ENCODE peak calls at places on chromosomes 1 and 21, in four cellular contexts. Y is adrenal gland, V is bronchial epithelial cell, M is dorsolateral prefrontal cortex. S is an unnamed sample.
A peak's percentile ranks its signal among the peaks of the same experiment; 100 is the strongest.

GRCh38 chr1:242523968-242524570 is 428 bp downstream of the PLD5 start:
- DNase-seq in M (peak; percentile 61), Y (no peak), V (peak; percentile 12), S (peak; percentile 7)

GRCh38 chr1:11352058-11352715 is 79.2 kb downstream of the UBIAD1 start:
- DNase-seq in V (no peak), M (no peak), Y (no peak), S (no peak)

GRCh38 chr1:12616709-12617373 is 1.2 kb downstream of the DHRS3 start:
- DNase-seq in Y (peak; percentile 62), V (no peak), M (no peak), S (no peak)

GRCh38 chr21:41120997-41121396 is 47.0 kb upstream of the BACE2 start:
- DNase-seq in Y (no peak), M (no peak), V (no peak), S (no peak)

GRCh38 chr1:37718901-37719571 is 26.7 kb downstream of the CDCA8 start:
- DNase-seq in Y (no peak), M (no peak), V (peak; percentile 80), S (no peak)

GRCh38 chr1:167404161-167404888 is 114.0 kb downstream of the CD247 start:
- DNase-seq in Y (no peak), V (no peak), M (no peak), S (no peak)

GRCh38 chr1:53535846-53536245 is 76.6 kb downstream of the DMRTB1 start:
- DNase-seq in M (no peak), V (no peak), Y (no peak), S (no peak)

GRCh38 chr1:100178092-100178491 is at the start of gene LRRC39:
- DNase-seq in M (no peak), V (no peak), Y (no peak), S (peak; percentile 46)

GRCh38 chr1:217315346-217315745 is 315.5 kb downstream of the GPATCH2 start:
- DNase-seq in Y (no peak), V (peak; percentile 49), M (no peak), S (peak; percentile 58)

GRCh38 chr1:100995196-100995983 is 30.2 kb downstream of the DPH5 start:
- DNase-seq in Y (no peak), V (no peak), M (no peak), S (no peak)

GRCh38 chr21:40925481-40925880 is 78.5 kb upstream of the DSCAM start:
- DNase-seq in Y (no peak), M (no peak), V (no peak), S (no peak)

GRCh38 chr1:243924588-243925349 is 74.7 kb upstream of the AKT3 start:
- DNase-seq in M (no peak), Y (no peak), V (no peak), S (no peak)

GRCh38 chr1:92066321-92066720 is 8.9 kb downstream of the SETSIP start:
- DNase-seq in M (no peak), V (no peak), Y (no peak), S (no peak)

GRCh38 chr1:92070892-92071291 is 4.3 kb downstream of the SETSIP start:
- DNase-seq in V (no peak), M (no peak), Y (no peak), S (no peak)

DNA sequence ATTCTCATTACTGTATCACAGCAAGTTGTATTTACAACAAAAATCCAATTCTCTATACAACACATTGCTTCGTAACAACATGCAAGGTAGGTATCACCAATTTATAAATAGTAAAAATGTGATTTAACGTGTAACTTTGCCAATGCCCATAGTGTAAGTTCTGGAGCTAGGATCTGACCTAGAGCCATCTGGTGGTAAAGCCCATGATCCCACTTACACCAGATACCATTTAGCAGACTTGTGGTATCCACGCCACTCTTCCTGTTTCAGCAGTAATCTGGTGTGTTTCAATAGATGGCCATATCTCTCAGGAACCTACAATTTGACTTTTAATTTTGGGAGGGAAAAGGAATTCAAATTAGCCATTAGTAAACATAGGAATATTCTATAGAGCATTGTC is 10.2 kb downstream of the SETSIP start:
- DNase-seq in Y (no peak), M (no peak), V (no peak), S (no peak)
- TF ChIP-seq CTCF in Y (no peak), M (no peak), V (no peak), S (no peak)

DNA sequence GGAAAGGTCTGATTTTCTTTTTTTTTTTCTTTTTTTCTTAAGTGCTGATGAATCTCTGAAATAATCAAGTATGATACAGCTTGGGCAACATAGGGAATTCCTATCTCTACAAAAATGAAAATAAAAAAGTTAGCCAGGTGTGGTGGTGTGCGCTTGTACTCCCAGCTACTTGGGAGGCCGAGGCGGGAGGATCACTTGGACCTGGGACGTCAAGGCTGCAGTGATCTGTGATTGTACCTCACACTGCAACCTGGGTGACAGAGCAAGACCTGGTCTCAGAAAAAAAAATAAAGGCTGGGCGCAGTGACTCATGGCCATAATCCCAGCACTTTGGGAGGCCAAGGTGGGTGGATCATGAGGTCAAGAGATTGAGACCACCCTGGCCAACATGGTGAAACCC is 6.0 kb downstream of the TRAPPC10 start:
- DNase-seq in M (no peak), Y (no peak), V (no peak), S (no peak)
- H3K4me3 ChIP-seq in M (no peak overlapping the region), Y (no peak overlapping the region), V (no peak overlapping the region), S (no peak overlapping the region)

DNA sequence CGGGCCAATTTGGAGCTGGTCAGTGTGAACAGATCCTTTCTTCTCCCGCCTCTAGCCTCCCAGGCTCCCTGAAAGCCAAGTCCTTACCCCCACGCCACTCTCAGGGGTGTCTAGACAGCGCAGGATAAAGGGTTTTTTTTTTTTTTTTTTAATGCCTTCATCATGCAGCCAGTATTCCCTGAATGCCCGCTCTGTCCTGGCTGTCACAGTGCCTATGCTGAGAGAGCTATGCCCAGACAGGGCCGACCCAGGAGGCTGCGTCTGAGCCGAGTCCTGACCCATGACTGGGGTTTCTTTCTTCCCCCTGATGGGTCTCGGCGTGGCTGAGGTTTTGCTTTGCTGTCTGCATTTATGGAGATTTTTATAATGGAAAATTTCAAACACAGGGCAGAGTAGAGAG is 18.3 kb downstream of the SPSB1 start:
- DNase-seq in V (no peak), Y (no peak), M (no peak), S (no peak)
- TF ChIP-seq CTCF in V (no peak), Y (no peak), M (no peak), S (no peak)

GRCh38 chr1:228098323-228098931 is 4.7 kb downstream of the C1orf35 start:
- DNase-seq in M (no peak), V (no peak), Y (peak; percentile 55), S (no peak)
- H3K4me3 ChIP-seq in M (no peak overlapping the region), V (no peak overlapping the region), Y (no peak overlapping the region), S (no peak overlapping the region)

GRCh38 chr21:36433011-36433709 is 46.8 kb downstream of the CLDN14 start:
- DNase-seq in M (no peak), V (no peak), Y (no peak), S (no peak)

GRCh38 chr21:36428789-36429671 is 43.8 kb downstream of the CHAF1B start:
- DNase-seq in Y (no peak), V (no peak), M (no peak), S (no peak)

GRCh38 chr21:36429672-36430546 is 44.7 kb downstream of the CHAF1B start:
- DNase-seq in V (peak; percentile 100), Y (peak; percentile 95), M (no peak), S (peak; percentile 99)

GRCh38 chr21:36430841-36431240 is 45.6 kb downstream of the CHAF1B start:
- DNase-seq in Y (no peak), M (no peak), V (peak; percentile 48), S (no peak)

GRCh38 chr21:36431252-36431651 is 46.1 kb downstream of the CHAF1B start:
- DNase-seq in M (no peak), V (no peak), Y (no peak), S (no peak)
- TF ChIP-seq CTCF in M (no peak), V (no peak), Y (no peak), S (no peak)

GRCh38 chr21:45973475-45974072 is 8.0 kb upstream of the COL6A1 start:
- DNase-seq in Y (peak; percentile 85), V (peak; percentile 7), M (no peak), S (no peak)
- H3K4me3 ChIP-seq in Y (peak overlapping the region; percentile 1), V (peak overlapping the region; percentile 36), M (peak overlapping the region; percentile 66), S (peak overlapping the region; percentile 46)

DNA sequence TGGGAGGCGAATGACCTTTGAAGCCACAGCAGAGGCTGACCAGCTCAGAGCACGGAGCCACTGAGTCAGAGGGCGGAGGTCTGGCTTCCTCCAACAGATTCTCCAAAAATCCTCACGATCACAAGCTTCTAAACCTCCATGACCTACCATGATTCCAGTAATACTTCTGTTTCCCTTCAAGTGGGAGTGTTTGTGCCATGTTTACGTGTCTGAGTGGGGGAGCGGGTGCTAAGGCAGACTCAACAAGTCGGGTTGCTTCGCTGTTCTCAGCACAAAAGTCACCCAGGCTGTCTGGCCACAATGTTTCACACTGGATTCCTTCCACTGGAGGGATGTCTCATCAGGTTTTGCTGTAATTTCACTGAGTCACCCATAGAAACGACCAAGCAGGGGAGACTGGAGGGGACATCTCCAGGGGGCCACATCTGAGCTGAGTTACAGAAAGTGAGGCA is 86.2 kb downstream of the SLC66A1 start:
- DNase-seq in V (peak; percentile 69), M (no peak), Y (no peak), S (no peak)
- TF ChIP-seq CTCF in V (peak; percentile 30), M (no peak), Y (peak; percentile 22), S (peak; percentile 40)

GRCh38 chr1:160798439-160798838 is 2.5 kb downstream of the LY9 start:
- DNase-seq in V (no peak), M (no peak), Y (no peak), S (no peak)

GRCh38 chr1:160797861-160798273 is 1.9 kb downstream of the LY9 start:
- DNase-seq in V (peak; percentile 74), M (no peak), Y (no peak), S (no peak)

GRCh38 chr1:160799641-160800040 is 3.7 kb downstream of the LY9 start:
- DNase-seq in Y (no peak), V (no peak), M (no peak), S (no peak)

GRCh38 chr1:160795951-160796383 is at the start of gene LY9:
- DNase-seq in Y (no peak), V (no peak), M (no peak), S (no peak)

GRCh38 chr1:160797163-160797797 is 1.3 kb downstream of the LY9 start:
- DNase-seq in Y (no peak), V (no peak), M (no peak), S (no peak)
- H3K4me3 ChIP-seq in Y (no peak overlapping the region), V (no peak overlapping the region), M (no peak overlapping the region), S (no peak overlapping the region)

DNA sequence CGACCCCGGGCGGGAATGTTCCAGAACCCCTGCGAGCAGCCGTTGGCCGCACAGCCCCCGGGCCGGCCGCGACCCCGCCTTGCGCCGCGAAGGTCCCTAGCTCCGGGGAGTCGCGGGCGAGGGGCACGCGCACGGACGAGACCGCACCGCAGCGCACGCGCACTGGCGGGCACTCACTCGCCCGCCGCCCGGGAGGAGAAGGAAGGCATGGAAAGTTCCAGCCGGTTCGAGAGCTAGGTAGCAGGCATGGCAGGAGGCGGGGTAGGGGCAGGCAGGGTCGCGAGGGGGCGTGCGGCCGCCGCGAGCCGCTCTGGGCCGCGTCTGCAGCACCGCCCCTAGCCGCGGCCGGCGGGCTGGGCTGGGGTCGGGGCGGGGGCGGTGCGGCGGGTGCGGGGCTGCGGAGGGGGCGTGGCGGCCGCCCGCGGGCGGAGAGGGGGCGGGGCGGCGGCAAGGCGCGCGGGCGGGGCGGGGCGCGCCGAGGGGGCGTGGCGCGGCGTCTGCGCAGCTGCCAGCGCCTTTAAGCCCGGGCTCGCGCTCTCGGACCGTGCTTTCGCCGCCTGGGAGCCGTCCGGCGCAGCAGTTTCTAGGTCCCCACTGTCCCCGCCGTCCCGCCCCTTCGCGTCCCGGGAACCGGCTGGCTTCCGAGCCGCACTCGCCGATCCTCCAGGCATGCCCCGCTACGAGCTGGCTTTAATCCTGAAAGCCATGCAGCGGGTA is at the start of the genes MRPS6 and SLC5A3:
- DNase-seq in Y (peak; percentile 92), M (peak; percentile 58), V (peak; percentile 51), S (peak; percentile 59)
- TF ChIP-seq CTCF in Y (no peak), M (no peak), V (no peak), S (no peak)

S was measured in retinal pigment epithelial cell.